ENCODE peak calls at places on chromosomes 6 and 20, in five cellular contexts. U is A673, Z is heart right ventricle, R is cardiac muscle cell, X is HCT116. Y is an unnamed sample.
A peak's percentile ranks its signal among the peaks of the same experiment; 100 is the strongest.

GRCh38 chr6:131629656-131630055 is 1.6 kb upstream of the MED23 start:
- DNase-seq in U (peak; percentile 11), Z (no peak), R (no peak), X (no peak), Y (no peak)

GRCh38 chr6:120055071-120055470 is 705.5 kb upstream of the MAN1A1 start:
- DNase-seq in U (no peak), Z (no peak), R (no peak), X (no peak), Y (no peak)

GRCh38 chr6:81865712-81866111 is 113.2 kb upstream of the TENT5A start:
- DNase-seq in U (peak; percentile 25), Z (no peak), R (peak; percentile 37), X (no peak), Y (no peak)

GRCh38 chr20:3080939-3081388 is 3.6 kb downstream of the AVP start:
- DNase-seq in U (no peak), Z (peak; percentile 57), R (peak; percentile 75), X (no peak), Y (no peak)

GRCh38 chr6:72746276-72746675 is 124.4 kb downstream of the KCNQ5 start:
- DNase-seq in U (no peak), Z (no peak), R (no peak), X (no peak), Y (no peak)

GRCh38 chr20:50627747-50628146 is 63.6 kb downstream of the RIPOR3 start:
- DNase-seq in U (no peak), Z (no peak), R (no peak), X (no peak), Y (no peak)

GRCh38 chr6:30691208-30691872 is 556 bp upstream of the NRM start:
- DNase-seq in U (peak; percentile 54), Z (no peak), R (no peak), X (no peak), Y (no peak)

GRCh38 chr6:49541210-49541724 is 9.2 kb upstream of the C6orf141 start:
- DNase-seq in U (peak; percentile 98), Z (no peak), R (peak; percentile 90), X (peak; percentile 56), Y (no peak)

GRCh38 chr6:160398674-160399271 is 50.6 kb downstream of the SLC22A3 start:
- DNase-seq in U (no peak), Z (no peak), R (peak; percentile 52), X (no peak), Y (peak; percentile 25)

GRCh38 chr20:25525857-25526256 is 59.5 kb downstream of the NINL start:
- DNase-seq in U (no peak), Z (no peak), R (peak; percentile 96), X (no peak), Y (no peak)

GRCh38 chr20:52103469-52103910 is 88.1 kb downstream of the ZFP64 start:
- DNase-seq in U (peak; percentile 56), Z (no peak), R (peak; percentile 26), X (no peak), Y (no peak)

GRCh38 chr6:158627168-158627939 is 17.2 kb downstream of the DYNLT1 start:
- DNase-seq in U (no peak), Z (no peak), R (no peak), X (no peak), Y (no peak)

GRCh38 chr20:51500311-51500710 is 42.2 kb downstream of the NFATC2 start:
- DNase-seq in U (peak; percentile 26), Z (no peak), R (no peak), X (no peak), Y (peak; percentile 66)

GRCh38 chr20:17680128-17680835 is 1.8 kb downstream of the RRBP1 start:
- DNase-seq in U (peak; percentile 37), Z (peak; percentile 42), R (peak; percentile 78), X (no peak), Y (peak; percentile 31)

GRCh38 chr6:135498178-135498841 is 770 bp upstream of the AHI1 start:
- DNase-seq in U (peak; percentile 83), Z (peak; percentile 72), R (peak; percentile 93), X (peak; percentile 69), Y (no peak)

GRCh38 chr6:63764318-63764916 is 128.8 kb downstream of the PHF3 start:
- DNase-seq in U (peak; percentile 52), Z (no peak), R (peak; percentile 64), X (peak; percentile 29), Y (peak; percentile 16)

GRCh38 chr6:26025047-26025893 is 62.0 kb upstream of the HFE start:
- DNase-seq in U (peak; percentile 29), Z (peak; percentile 48), R (peak; percentile 80), X (no peak), Y (no peak)

GRCh38 chr6:159819932-159820640 is 20.0 kb downstream of the PNLDC1 start:
- DNase-seq in U (no peak), Z (no peak), R (no peak), X (no peak), Y (peak; percentile 43)

GRCh38 chr20:44400671-44401051 is 45.2 kb downstream of the HNF4A start:
- DNase-seq in U (no peak), Z (no peak), R (no peak), X (no peak), Y (no peak)

GRCh38 chr20:60228255-60228654 is 270.0 kb downstream of the CDH26 start:
- DNase-seq in U (no peak), Z (no peak), R (no peak), X (no peak), Y (no peak)

GRCh38 chr20:4726710-4727391 is 5.1 kb downstream of the PRND start:
- DNase-seq in U (peak; percentile 49), Z (no peak), R (peak; percentile 59), X (no peak), Y (peak; percentile 56)

GRCh38 chr6:113623124-113623523 is 234.0 kb upstream of the MARCKS start:
- DNase-seq in U (no peak), Z (no peak), R (no peak), X (no peak), Y (no peak)

GRCh38 chr20:54098044-54098443 is 27.6 kb upstream of the BCAS1 start:
- DNase-seq in U (no peak), Z (no peak), R (no peak), X (no peak), Y (no peak)

GRCh38 chr6:45032426-45032825 is 295.7 kb upstream of the RUNX2 start:
- DNase-seq in U (no peak), Z (no peak), R (no peak), X (no peak), Y (no peak)

GRCh38 chr6:31401403-31401802 is 2.0 kb upstream of the MICA start:
- DNase-seq in U (peak; percentile 69), Z (no peak), R (peak; percentile 80), X (peak; percentile 62), Y (no peak)

GRCh38 chr6:169858935-169859351 is 107.5 kb downstream of the ERMARD start:
- DNase-seq in U (no peak), Z (no peak), R (no peak), X (no peak), Y (no peak)

GRCh38 chr20:44911264-44911921 is 1.5 kb downstream of the PABPC1L start:
- DNase-seq in U (peak; percentile 45), Z (peak; percentile 19), R (peak; percentile 77), X (peak; percentile 69), Y (peak; percentile 54)

GRCh38 chr6:109961666-109962065 is 16.4 kb upstream of the GPR6 start:
- DNase-seq in U (no peak), Z (no peak), R (peak; percentile 2), X (peak; percentile 76), Y (no peak)

GRCh38 chr20:21229163-21229562 is 74.0 kb upstream of the XRN2 start:
- DNase-seq in U (no peak), Z (no peak), R (no peak), X (peak; percentile 15), Y (no peak)

GRCh38 chr6:117267766-117268534 is 2.6 kb downstream of the VGLL2 start:
- DNase-seq in U (no peak), Z (no peak), R (no peak), X (no peak), Y (no peak)
- H3K27me3 ChIP-seq in U (peaks cover 99% of the 10 kb centered on the region), Z (peaks cover 100% of the 10 kb centered on the region), R (peaks cover 100% of the 10 kb centered on the region), X (peaks cover 6% of the 10 kb centered on the region), Y (peaks cover 9% of the 10 kb centered on the region)

GRCh38 chr20:61839223-61839911 is 226.3 kb downstream of the TAF4 start:
- DNase-seq in U (no peak), Z (no peak), R (no peak), X (no peak), Y (no peak)

GRCh38 chr20:61839912-61840441 is 225.7 kb downstream of the TAF4 start:
- DNase-seq in U (no peak), Z (no peak), R (no peak), X (no peak), Y (no peak)

GRCh38 chr20:61840661-61841455 is 224.8 kb downstream of the TAF4 start:
- DNase-seq in U (no peak), Z (no peak), R (no peak), X (no peak), Y (no peak)

GRCh38 chr20:61842011-61842410 is 223.7 kb downstream of the TAF4 start:
- DNase-seq in U (no peak), Z (no peak), R (no peak), X (no peak), Y (no peak)

GRCh38 chr20:61841551-61841950 is 224.1 kb downstream of the TAF4 start:
- DNase-seq in U (no peak), Z (no peak), R (no peak), X (no peak), Y (no peak)
- H3K4me3 ChIP-seq in U (no peak overlapping the region), Z (no peak overlapping the region), R (no peak overlapping the region), X (no peak overlapping the region), Y (no peak overlapping the region)

DNA sequence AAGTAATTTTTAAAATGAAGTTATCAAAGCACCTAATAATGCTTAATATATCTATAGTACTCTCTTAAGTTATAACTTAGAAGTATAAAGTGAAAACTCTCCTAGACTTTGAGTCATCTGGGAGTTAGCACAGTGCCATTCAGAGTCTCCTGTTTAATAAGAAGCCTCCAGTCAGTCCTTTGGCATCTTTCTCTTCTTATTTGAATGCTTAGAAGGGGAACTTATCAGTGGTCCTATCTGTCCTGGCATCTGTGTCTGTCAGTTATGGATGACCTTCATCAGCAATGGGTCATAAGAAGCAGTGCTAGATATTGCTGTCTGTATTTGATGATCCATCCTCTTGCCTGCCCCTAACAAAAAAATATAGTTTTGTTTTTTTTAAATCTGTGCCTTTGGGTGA is 15.2 kb downstream of the TMEM200A start:
- DNase-seq in U (no peak), Z (no peak), R (no peak), X (no peak), Y (no peak)
- TF ChIP-seq CTCF in U (no peak), Z (no peak), R (no peak), X (no peak), Y (no peak)

GRCh38 chr6:108115598-108116058 is 41.1 kb upstream of the OSTM1 start:
- DNase-seq in U (peak; percentile 39), Z (no peak), R (peak; percentile 55), X (peak; percentile 41), Y (peak; percentile 26)
- H3K27me3 ChIP-seq in U (peaks cover 92% of the 10 kb centered on the region), Z (peaks cover 95% of the 10 kb centered on the region), R (peaks cover 100% of the 10 kb centered on the region), X (no peaks in the 10 kb centered on the region), Y (peaks cover 4% of the 10 kb centered on the region)

DNA sequence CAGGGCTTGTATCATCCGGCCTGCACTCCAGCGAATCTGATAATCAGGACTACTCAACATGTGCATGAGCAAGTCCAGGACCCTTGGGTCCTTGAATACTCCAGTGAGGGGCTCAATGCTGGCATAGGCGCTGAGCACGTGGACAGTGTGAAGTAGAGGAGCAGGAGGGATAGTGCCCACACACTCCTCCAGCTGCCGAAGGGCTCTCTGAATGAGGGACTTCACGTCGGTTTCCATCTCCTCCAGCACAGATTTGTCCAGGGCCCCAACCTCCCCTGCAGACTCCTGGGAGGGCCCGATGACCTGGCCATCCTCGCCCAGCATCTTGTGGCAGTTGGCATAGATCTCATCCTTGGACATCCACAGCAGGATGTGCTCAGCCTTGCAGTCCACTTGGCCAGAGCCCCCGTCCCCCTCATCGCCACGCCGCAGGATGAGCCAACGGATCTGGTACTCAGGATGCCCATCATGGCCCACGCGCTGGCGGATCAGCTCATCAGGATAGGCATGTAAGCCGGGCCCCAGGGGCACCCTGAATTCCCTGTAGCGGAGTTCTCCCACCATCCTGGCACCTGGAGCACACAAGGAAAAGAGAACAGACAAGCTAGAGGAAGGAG is 1.3 kb downstream of the CUL7 start:
- DNase-seq in U (no peak), Z (no peak), R (no peak), X (no peak), Y (no peak)
- H3K4me3 ChIP-seq in U (peak overlapping the region; percentile 83), Z (no peak overlapping the region), R (peak overlapping the region; percentile 50), X (peak overlapping the region; percentile 97), Y (peak overlapping the region; percentile 94)